ENCODE peak calls at places on chromosome 3, in four cellular contexts. N is GM12878, O is SK-N-SH, V is WTC11. J is an unnamed sample.

GRCh38 chr3:101940521-101940992 is 91.2 kb downstream of the NFKBIZ start:
- DNase-seq in N (no peak), O (peak), V (no peak), J (no peak)

GRCh38 chr3:52047295-52047960 is 8.9 kb downstream of the DUSP7 start:
- DNase-seq in N (no peak), O (no peak), V (no peak), J (no peak)

GRCh38 chr3:43759297-43759782 is 68.6 kb downstream of the ABHD5 start:
- DNase-seq in N (no peak), O (no peak), V (peak), J (peak)

GRCh38 chr3:107855710-107856109 is 235.1 kb downstream of the CD47 start:
- DNase-seq in N (no peak), O (no peak), V (no peak), J (no peak)

GRCh38 chr3:68973635-68974034 is 39.8 kb downstream of the EOGT start:
- DNase-seq in N (no peak), O (no peak), V (peak), J (no peak)

GRCh38 chr3:195139091-195139875 is 131.7 kb downstream of the XXYLT1 start:
- DNase-seq in N (no peak), O (no peak), V (no peak), J (no peak)

GRCh38 chr3:5197022-5197421 is 9.5 kb downstream of the EDEM1 start:
- DNase-seq in N (no peak), O (no peak), V (no peak), J (no peak)

GRCh38 chr3:156674911-156675743 is 737 bp downstream of the TIPARP start:
- DNase-seq in N (no peak), O (peak), V (peak), J (peak)

GRCh38 chr3:42063886-42064285 is 27.3 kb upstream of the TRAK1 start:
- DNase-seq in N (no peak), O (peak), V (no peak), J (no peak)

GRCh38 chr3:197539651-197540051 is 16.1 kb downstream of the BDH1 start:
- DNase-seq in N (no peak), O (no peak), V (no peak), J (no peak)

GRCh38 chr3:30954431-30954830 is 60.0 kb upstream of the GADL1 start:
- DNase-seq in N (no peak), O (no peak), V (no peak), J (no peak)

GRCh38 chr3:16767006-16767405 is 117.7 kb upstream of the PLCL2 start:
- DNase-seq in N (no peak), O (no peak), V (no peak), J (no peak)

GRCh38 chr3:162436826-162437225 is 940.2 kb downstream of the OTOL1 start:
- DNase-seq in N (no peak), O (no peak), V (no peak), J (no peak)

GRCh38 chr3:51429138-51429537 is 38.1 kb downstream of the RBM15B start:
- DNase-seq in N (no peak), O (no peak), V (no peak), J (no peak)

GRCh38 chr3:57544181-57545125 is at the start of gene DNAH12:
- DNase-seq in N (no peak), O (peak), V (peak), J (peak)

GRCh38 chr3:39960515-39961403 is 151.3 kb downstream of the MYRIP start:
- DNase-seq in N (no peak), O (no peak), V (no peak), J (no peak)

GRCh38 chr3:178439504-178439903 is 96.7 kb upstream of the KCNMB2 start:
- DNase-seq in N (no peak), O (no peak), V (no peak), J (peak)

GRCh38 chr3:31079691-31080090 is 185.2 kb upstream of the GADL1 start:
- DNase-seq in N (no peak), O (no peak), V (no peak), J (no peak)

GRCh38 chr3:134804508-134805480 is 9.7 kb downstream of the EPHB1 start:
- DNase-seq in N (no peak), O (no peak), V (no peak), J (no peak)

GRCh38 chr3:96012941-96013340 is 801.5 kb upstream of the EPHA6 start:
- DNase-seq in N (no peak), O (no peak), V (no peak), J (no peak)

GRCh38 chr3:79983063-79983561 is 215.3 kb upstream of the ROBO1 start:
- DNase-seq in N (no peak), O (no peak), V (no peak), J (no peak)

GRCh38 chr3:69541823-69542264 is 156.0 kb upstream of the FRMD4B start:
- DNase-seq in N (no peak), O (peak), V (peak), J (no peak)

GRCh38 chr3:58711871-58712270 is 45.3 kb upstream of the FAM3D start:
- DNase-seq in N (no peak), O (peak), V (no peak), J (no peak)

GRCh38 chr3:184636774-184637316 is 75.0 kb downstream of the MAGEF1 start:
- DNase-seq in N (no peak), O (peak), V (no peak), J (no peak)

GRCh38 chr3:195441476-195441970 is 1.3 kb downstream of the ACAP2 start:
- DNase-seq in N (no peak), O (peak), V (no peak), J (peak)

GRCh38 chr3:130760922-130761321 is 14.3 kb upstream of the PIK3R4 start:
- DNase-seq in N (no peak), O (no peak), V (no peak), J (no peak)

GRCh38 chr3:3800685-3801509 is 1.7 kb downstream of the LRRN1 start:
- DNase-seq in N (no peak), O (peak), V (peak), J (no peak)

GRCh38 chr3:143600762-143601161 is 247.5 kb downstream of the SLC9A9 start:
- DNase-seq in N (no peak), O (no peak), V (no peak), J (no peak)

GRCh38 chr3:169104972-169105371 is 558.5 kb downstream of the MECOM start:
- DNase-seq in N (no peak), O (no peak), V (no peak), J (no peak)

GRCh38 chr3:167350245-167350862 is 29.7 kb downstream of the ZBBX start:
- DNase-seq in N (no peak), O (no peak), V (no peak), J (no peak)

GRCh38 chr3:196868297-196868661 is 559 bp downstream of the SENP5 start:
- DNase-seq in N (no peak), O (peak), V (peak), J (peak)

GRCh38 chr3:80606073-80606472 is 838.3 kb upstream of the ROBO1 start:
- DNase-seq in N (no peak), O (no peak), V (no peak), J (no peak)

DNA sequence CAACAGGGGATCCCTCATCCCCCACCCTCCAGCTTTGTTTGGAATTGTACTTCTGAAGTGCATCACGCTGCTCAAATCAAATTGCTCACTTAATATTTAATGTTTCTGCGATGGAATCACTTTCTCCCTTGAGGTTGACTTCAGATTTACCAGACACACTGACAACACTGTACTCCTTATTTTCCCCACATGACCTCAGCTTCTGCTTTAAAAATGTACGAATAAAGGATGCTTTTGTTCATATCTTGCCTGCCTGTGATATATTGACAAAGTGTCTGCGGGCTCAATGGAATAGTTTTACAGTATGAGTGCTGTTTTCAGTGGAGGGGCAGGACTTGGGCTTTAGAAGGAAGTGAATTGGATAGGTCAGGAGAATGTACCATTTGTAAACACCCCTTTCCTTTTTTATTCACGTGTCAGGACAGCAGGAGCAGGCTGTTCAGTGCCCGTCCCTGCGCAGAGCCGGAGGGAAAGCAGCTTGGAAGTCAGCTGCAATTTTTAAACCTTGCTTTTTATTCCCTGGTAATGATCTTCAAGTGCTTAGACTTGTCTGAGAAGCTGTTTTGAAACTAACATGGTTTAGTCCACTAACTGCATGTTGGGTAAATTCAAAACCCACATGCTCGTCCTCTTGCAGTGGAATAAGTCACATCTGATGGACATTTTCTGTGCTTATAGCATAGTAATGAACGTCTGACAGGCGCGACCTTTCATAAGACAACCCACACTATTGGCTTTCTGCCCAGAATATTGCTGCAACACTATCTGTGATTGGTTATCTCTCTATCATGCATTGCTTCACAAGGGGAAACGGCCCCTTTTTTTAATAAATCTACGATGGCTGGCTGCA is 29.9 kb downstream of the MBNL1 start:
- DNase-seq in N (peak), O (peak), V (no peak), J (peak)
- TF ChIP-seq USF1 in N (no peak), O (no peak), V (no peak), J (no peak)

DNA sequence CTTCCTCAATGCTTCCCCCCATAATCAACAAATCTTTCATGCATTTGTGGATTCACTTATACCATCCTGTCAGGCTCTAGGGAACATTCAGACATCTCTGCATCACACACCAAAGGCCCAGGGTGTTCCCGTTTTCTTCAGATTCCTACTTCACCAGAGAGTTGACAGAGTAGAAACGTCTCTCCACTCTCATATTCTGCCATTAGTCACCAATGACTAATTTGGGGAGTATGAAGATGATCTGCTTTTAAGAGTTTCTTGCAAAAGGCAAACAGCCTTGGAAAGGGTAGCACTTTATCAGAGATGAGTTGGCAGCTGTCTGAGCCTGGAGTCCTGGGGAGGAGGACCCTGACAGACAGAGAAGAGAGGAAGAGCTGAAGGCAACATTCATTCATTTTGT is 55.8 kb upstream of the DGKG start:
- DNase-seq in N (no peak), O (no peak), V (no peak), J (no peak)
- TF ChIP-seq USF1 in N (no peak), O (no peak), V (no peak), J (no peak)

DNA sequence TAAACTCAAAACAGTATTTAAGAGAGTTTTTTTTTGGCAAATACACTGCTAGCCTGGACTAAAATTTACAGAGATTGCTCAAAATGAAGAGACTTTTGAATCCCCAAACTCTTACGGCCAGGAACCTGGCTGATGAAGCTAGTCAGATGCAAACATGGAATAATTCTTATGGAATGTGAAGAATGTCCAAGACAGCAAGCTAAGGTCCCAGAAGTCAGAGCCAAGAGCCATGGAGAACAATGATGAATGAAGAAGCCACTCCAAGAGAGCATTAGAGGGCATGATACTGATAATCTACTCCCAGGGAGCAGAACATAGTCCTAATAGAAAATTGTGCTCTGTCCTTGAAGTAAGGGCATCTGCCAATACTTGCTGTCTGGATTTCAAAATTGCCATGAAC is 705.5 kb downstream of the DIPK2A start:
- DNase-seq in N (no peak), O (no peak), V (no peak), J (no peak)
- TF ChIP-seq USF1 in N (no peak), O (no peak), V (no peak), J (no peak)

DNA sequence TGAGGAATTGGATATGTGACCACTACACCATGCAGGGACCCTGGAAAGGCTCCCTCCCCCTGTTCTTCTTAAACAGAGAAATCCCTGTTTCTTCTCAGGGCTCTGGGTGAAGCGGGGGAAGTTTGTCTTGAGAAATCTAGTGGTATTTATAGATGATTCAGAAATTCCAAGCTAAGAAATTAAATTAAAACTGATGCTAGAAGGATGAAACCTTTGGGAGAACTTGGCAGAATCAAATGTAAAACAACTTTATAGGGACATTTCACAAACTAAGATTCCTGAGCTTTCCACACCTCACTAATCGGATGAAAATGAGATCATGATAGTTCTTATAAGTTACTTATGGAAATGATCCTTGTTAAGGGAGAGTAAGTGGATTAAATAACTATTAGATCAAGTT is 54.2 kb downstream of the FBXL2 start:
- DNase-seq in N (no peak), O (no peak), V (no peak), J (no peak)
- TF ChIP-seq USF1 in N (no peak), O (no peak), V (no peak), J (no peak)

DNA sequence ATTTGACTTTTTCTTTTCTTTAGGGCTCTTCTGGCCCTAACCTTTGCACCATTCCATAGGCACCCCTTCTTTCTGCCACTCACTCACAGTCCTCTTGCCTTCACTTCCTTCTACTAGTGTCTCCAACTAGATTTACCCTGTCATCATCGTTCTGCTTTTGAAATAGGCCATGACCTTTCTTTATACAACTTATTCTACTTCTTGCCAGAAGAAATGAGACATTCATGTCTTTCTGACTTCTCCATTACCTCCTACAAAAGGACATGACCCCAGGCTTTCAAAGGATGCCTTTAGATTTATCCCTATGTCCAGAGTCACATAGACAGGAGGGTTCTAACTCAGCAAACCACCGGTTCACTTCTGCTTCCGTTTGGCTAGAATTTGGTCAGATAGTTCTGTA is 336.4 kb upstream of the LRRFIP2 start:
- DNase-seq in N (no peak), O (no peak), V (no peak), J (no peak)
- TF ChIP-seq USF1 in N (no peak), O (no peak), V (no peak), J (no peak)

DNA sequence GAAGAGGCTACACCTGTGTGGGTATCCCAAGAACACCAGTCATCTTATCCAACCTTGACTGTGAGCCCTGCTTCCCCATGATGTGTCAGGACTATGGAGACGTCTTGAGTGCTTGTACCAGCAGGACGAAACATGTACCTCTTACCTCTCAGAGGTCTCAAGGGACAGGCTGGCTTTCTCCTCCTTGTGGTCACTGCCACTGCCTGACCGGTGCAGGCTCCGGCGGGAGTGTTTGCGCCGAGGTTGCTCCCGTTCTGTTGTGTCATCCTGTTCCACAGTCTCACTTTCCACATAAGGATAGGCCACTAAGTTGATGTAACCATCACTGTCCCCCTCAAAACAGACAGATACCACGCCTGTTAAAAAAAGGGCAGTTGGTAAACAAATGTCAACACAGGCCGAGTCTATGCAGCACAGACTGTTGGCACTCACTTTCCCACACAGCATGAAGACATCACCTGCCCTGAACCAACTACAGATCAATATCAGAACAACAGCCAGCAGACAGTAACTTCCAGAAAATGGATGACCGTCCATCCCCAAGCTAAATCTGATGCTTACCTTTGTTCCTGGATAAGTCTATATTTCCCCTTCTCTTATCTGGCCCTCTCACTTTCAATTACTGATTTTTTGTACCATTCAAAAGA is 14.4 kb upstream of the GMPPB start:
- DNase-seq in N (no peak), O (no peak), V (no peak), J (no peak)
- TF ChIP-seq USF1 in N (no peak), O (no peak), V (no peak), J (no peak)

GRCh38 chr3:49703956-49704355 is 14.6 kb downstream of the RNF123 start:
- DNase-seq in N (no peak), O (no peak), V (no peak), J (no peak)
- TF ChIP-seq USF1 in N (no peak), O (no peak), V (no peak), J (no peak)

GRCh38 chr3:99544819-99545281 is 93.5 kb upstream of the COL8A1 start:
- DNase-seq in N (no peak), O (no peak), V (no peak), J (no peak)
- TF ChIP-seq USF1 in N (no peak), O (no peak), V (no peak), J (no peak)

GRCh38 chr3:65995030-65995429 is 43.7 kb downstream of the MAGI1 start:
- DNase-seq in N (no peak), O (no peak), V (no peak), J (no peak)

GRCh38 chr3:65993134-65993900 is 45.4 kb downstream of the MAGI1 start:
- DNase-seq in N (no peak), O (no peak), V (no peak), J (no peak)

GRCh38 chr3:65999606-66000005 is 39.1 kb downstream of the MAGI1 start:
- DNase-seq in N (no peak), O (no peak), V (no peak), J (no peak)

GRCh38 chr3:66000506-66000905 is 38.2 kb downstream of the MAGI1 start:
- DNase-seq in N (no peak), O (no peak), V (no peak), J (no peak)

DNA sequence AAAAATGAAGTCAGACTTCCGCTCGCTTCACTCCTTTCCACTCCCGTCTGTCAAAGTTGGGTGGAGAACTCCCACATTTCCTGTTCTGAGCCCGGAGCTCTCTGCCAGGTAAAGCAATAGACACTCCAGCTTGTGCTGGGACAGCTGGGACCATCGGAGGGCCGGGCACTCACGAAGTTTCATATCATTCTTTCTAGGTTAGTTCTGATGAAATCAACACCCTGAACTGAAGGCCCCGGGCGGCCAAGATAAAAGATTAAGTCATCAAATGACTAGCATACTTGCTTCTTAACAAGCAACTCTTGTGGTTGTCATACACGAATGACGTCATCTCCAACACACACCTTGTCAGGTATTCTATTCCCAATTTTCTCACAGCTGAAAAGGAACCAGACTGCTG is 42.1 kb downstream of the MAGI1 start:
- DNase-seq in N (no peak), O (no peak), V (no peak), J (no peak)
- TF ChIP-seq USF1 in N (no peak), O (no peak), V (no peak), J (no peak)

GRCh38 chr3:14547693-14548092 is 7.6 kb upstream of the GRIP2 start:
- DNase-seq in N (no peak), O (no peak), V (no peak), J (no peak)

GRCh38 chr3:14549256-14549931 is 9.3 kb upstream of the GRIP2 start:
- DNase-seq in N (no peak), O (peak), V (no peak), J (peak)

GRCh38 chr3:14546041-14546440 is 5.9 kb upstream of the GRIP2 start:
- DNase-seq in N (no peak), O (no peak), V (no peak), J (no peak)

GRCh38 chr3:14550181-14550580 is 10.0 kb upstream of the GRIP2 start:
- DNase-seq in N (no peak), O (no peak), V (no peak), J (no peak)

DNA sequence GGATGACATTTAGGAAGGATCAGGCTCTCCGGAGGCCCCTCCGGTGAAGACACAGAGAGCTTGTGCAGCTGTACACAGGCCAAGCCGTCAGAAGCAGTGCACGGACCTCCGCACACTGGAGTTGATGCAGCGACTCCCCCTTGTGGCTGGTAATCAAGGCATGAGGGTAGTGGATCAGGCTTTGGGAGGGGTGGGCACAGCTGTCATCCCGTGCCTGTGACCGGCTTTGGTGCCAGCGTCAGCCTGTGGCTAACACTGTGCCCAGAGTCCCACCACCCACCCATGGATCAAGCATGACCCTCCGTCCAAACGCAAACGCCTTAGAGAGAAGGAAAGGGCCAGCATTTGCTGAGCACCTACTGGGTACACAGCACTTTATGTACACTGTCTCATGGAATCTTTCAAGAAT is 8.2 kb upstream of the GRIP2 start:
- DNase-seq in N (no peak), O (peak), V (peak), J (peak)
- TF ChIP-seq USF1 in N (no peak), O (no peak), V (no peak), J (no peak)